ENCODE peak calls at places on chromosomes 6 and 20, in nine cellular contexts. One of them, this sample, is unnamed.

GRCh38 chr6:148240463-148240845 is 102.2 kb upstream of the SASH1 start:
- DNase-seq in GM23248: peak; percentile 95
- DNase-seq in ovary: no peak
- DNase-seq in ELR: peak; percentile 63
- DNase-seq in NCI-H226: no peak
- DNase-seq in mucosa of descending colon: no peak
- DNase-seq in HuH-7: no peak
- DNase-seq in T-helper 2 cell: no peak
- DNase-seq in activated CD8-positive, alpha-beta memory T cell treated with anti-CD3 and anti-CD28 coated beads for 4 hours: no peak
- DNase-seq in this sample: peak; percentile 85

GRCh38 chr20:10524643-10525042 is 89.5 kb downstream of the SLX4IP start:
- DNase-seq in NCI-H226: peak; percentile 18
- DNase-seq in ELR: peak; percentile 77
- DNase-seq in T-helper 2 cell: no peak
- DNase-seq in activated CD8-positive, alpha-beta memory T cell treated with anti-CD3 and anti-CD28 coated beads for 4 hours: no peak
- DNase-seq in ovary: no peak
- DNase-seq in mucosa of descending colon: no peak
- DNase-seq in HuH-7: no peak
- DNase-seq in GM23248: peak; percentile 34
- DNase-seq in this sample: no peak

GRCh38 chr6:112122758-112123157 is 35.4 kb downstream of the FAM229B start:
- DNase-seq in GM23248: no peak
- DNase-seq in T-helper 2 cell: no peak
- DNase-seq in HuH-7: no peak
- DNase-seq in activated CD8-positive, alpha-beta memory T cell treated with anti-CD3 and anti-CD28 coated beads for 4 hours: no peak
- DNase-seq in ELR: no peak
- DNase-seq in ovary: no peak
- DNase-seq in NCI-H226: no peak
- DNase-seq in mucosa of descending colon: no peak
- DNase-seq in this sample: no peak

GRCh38 chr6:140462495-140463311 is 1088.3 kb upstream of the CITED2 start:
- DNase-seq in NCI-H226: peak; percentile 39
- DNase-seq in activated CD8-positive, alpha-beta memory T cell treated with anti-CD3 and anti-CD28 coated beads for 4 hours: no peak
- DNase-seq in mucosa of descending colon: no peak
- DNase-seq in T-helper 2 cell: no peak
- DNase-seq in ovary: no peak
- DNase-seq in HuH-7: no peak
- DNase-seq in ELR: peak; percentile 63
- DNase-seq in GM23248: peak; percentile 78
- DNase-seq in this sample: no peak

GRCh38 chr6:431504-431903 is 40.0 kb downstream of the IRF4 start:
- DNase-seq in HuH-7: no peak
- DNase-seq in GM23248: no peak
- DNase-seq in ELR: no peak
- DNase-seq in ovary: no peak
- DNase-seq in activated CD8-positive, alpha-beta memory T cell treated with anti-CD3 and anti-CD28 coated beads for 4 hours: no peak
- DNase-seq in NCI-H226: no peak
- DNase-seq in mucosa of descending colon: no peak
- DNase-seq in T-helper 2 cell: no peak
- DNase-seq in this sample: no peak

GRCh38 chr6:30206799-30207618 is 6.2 kb downstream of the TRIM26 start:
- DNase-seq in HuH-7: peak; percentile 55
- DNase-seq in ELR: no peak
- DNase-seq in ovary: no peak
- DNase-seq in T-helper 2 cell: no peak
- DNase-seq in mucosa of descending colon: no peak
- DNase-seq in activated CD8-positive, alpha-beta memory T cell treated with anti-CD3 and anti-CD28 coated beads for 4 hours: no peak
- DNase-seq in NCI-H226: peak; percentile 54
- DNase-seq in GM23248: peak; percentile 58
- DNase-seq in this sample: no peak

GRCh38 chr6:13794184-13794583 is 20.2 kb downstream of the MCUR1 start:
- DNase-seq in ovary: no peak
- DNase-seq in T-helper 2 cell: no peak
- DNase-seq in HuH-7: no peak
- DNase-seq in GM23248: peak; percentile 94
- DNase-seq in ELR: peak; percentile 90
- DNase-seq in NCI-H226: no peak
- DNase-seq in mucosa of descending colon: no peak
- DNase-seq in activated CD8-positive, alpha-beta memory T cell treated with anti-CD3 and anti-CD28 coated beads for 4 hours: no peak
- DNase-seq in this sample: no peak

GRCh38 chr6:26474439-26474881 is 16.7 kb downstream of the BTN2A1 start:
- DNase-seq in ELR: peak; percentile 29
- DNase-seq in T-helper 2 cell: no peak
- DNase-seq in activated CD8-positive, alpha-beta memory T cell treated with anti-CD3 and anti-CD28 coated beads for 4 hours: no peak
- DNase-seq in ovary: no peak
- DNase-seq in HuH-7: no peak
- DNase-seq in NCI-H226: no peak
- DNase-seq in mucosa of descending colon: no peak
- DNase-seq in GM23248: no peak
- DNase-seq in this sample: no peak

GRCh38 chr6:137248702-137249101 is 29.5 kb upstream of the IFNGR1 start:
- DNase-seq in GM23248: no peak
- DNase-seq in T-helper 2 cell: no peak
- DNase-seq in NCI-H226: no peak
- DNase-seq in activated CD8-positive, alpha-beta memory T cell treated with anti-CD3 and anti-CD28 coated beads for 4 hours: no peak
- DNase-seq in HuH-7: no peak
- DNase-seq in ELR: no peak
- DNase-seq in ovary: no peak
- DNase-seq in mucosa of descending colon: no peak
- DNase-seq in this sample: no peak

GRCh38 chr6:144400321-144400720 is 115.2 kb downstream of the UTRN start:
- DNase-seq in HuH-7: no peak
- DNase-seq in mucosa of descending colon: no peak
- DNase-seq in T-helper 2 cell: no peak
- DNase-seq in NCI-H226: no peak
- DNase-seq in ELR: no peak
- DNase-seq in activated CD8-positive, alpha-beta memory T cell treated with anti-CD3 and anti-CD28 coated beads for 4 hours: no peak
- DNase-seq in ovary: no peak
- DNase-seq in GM23248: no peak
- DNase-seq in this sample: no peak

GRCh38 chr20:4136078-4136966 is 121.0 kb upstream of the RNF24 start:
- DNase-seq in activated CD8-positive, alpha-beta memory T cell treated with anti-CD3 and anti-CD28 coated beads for 4 hours: no peak
- DNase-seq in ovary: no peak
- DNase-seq in NCI-H226: peak; percentile 48
- DNase-seq in GM23248: peak; percentile 31
- DNase-seq in T-helper 2 cell: no peak
- DNase-seq in ELR: peak; percentile 62
- DNase-seq in HuH-7: no peak
- DNase-seq in mucosa of descending colon: no peak
- DNase-seq in this sample: no peak

GRCh38 chr6:159953091-159953581 is 15.7 kb upstream of the IGF2R start:
- DNase-seq in T-helper 2 cell: no peak
- DNase-seq in GM23248: peak; percentile 67
- DNase-seq in NCI-H226: no peak
- DNase-seq in activated CD8-positive, alpha-beta memory T cell treated with anti-CD3 and anti-CD28 coated beads for 4 hours: no peak
- DNase-seq in ELR: peak; percentile 46
- DNase-seq in HuH-7: no peak
- DNase-seq in mucosa of descending colon: peak; percentile 51
- DNase-seq in ovary: no peak
- DNase-seq in this sample: peak; percentile 57

GRCh38 chr6:136216503-136216902 is 33.6 kb downstream of the MTFR2 start:
- DNase-seq in ovary: no peak
- DNase-seq in T-helper 2 cell: no peak
- DNase-seq in mucosa of descending colon: no peak
- DNase-seq in GM23248: no peak
- DNase-seq in ELR: no peak
- DNase-seq in activated CD8-positive, alpha-beta memory T cell treated with anti-CD3 and anti-CD28 coated beads for 4 hours: no peak
- DNase-seq in HuH-7: no peak
- DNase-seq in NCI-H226: no peak
- DNase-seq in this sample: no peak

GRCh38 chr6:144710207-144710606 is 425.1 kb downstream of the UTRN start:
- DNase-seq in activated CD8-positive, alpha-beta memory T cell treated with anti-CD3 and anti-CD28 coated beads for 4 hours: no peak
- DNase-seq in HuH-7: no peak
- DNase-seq in NCI-H226: peak; percentile 83
- DNase-seq in ELR: peak; percentile 97
- DNase-seq in ovary: no peak
- DNase-seq in mucosa of descending colon: no peak
- DNase-seq in T-helper 2 cell: no peak
- DNase-seq in GM23248: peak; percentile 96
- DNase-seq in this sample: no peak

GRCh38 chr6:139955366-139956155 is 581.1 kb upstream of the CITED2 start:
- DNase-seq in mucosa of descending colon: no peak
- DNase-seq in HuH-7: peak; percentile 58
- DNase-seq in ELR: no peak
- DNase-seq in GM23248: no peak
- DNase-seq in activated CD8-positive, alpha-beta memory T cell treated with anti-CD3 and anti-CD28 coated beads for 4 hours: no peak
- DNase-seq in T-helper 2 cell: no peak
- DNase-seq in NCI-H226: no peak
- DNase-seq in ovary: no peak
- DNase-seq in this sample: no peak

GRCh38 chr6:62492192-62492822 is 206.3 kb upstream of the KHDRBS2 start:
- DNase-seq in activated CD8-positive, alpha-beta memory T cell treated with anti-CD3 and anti-CD28 coated beads for 4 hours: no peak
- DNase-seq in NCI-H226: no peak
- DNase-seq in ELR: no peak
- DNase-seq in T-helper 2 cell: no peak
- DNase-seq in GM23248: no peak
- DNase-seq in mucosa of descending colon: peak; percentile 36
- DNase-seq in ovary: no peak
- DNase-seq in HuH-7: no peak
- DNase-seq in this sample: no peak

GRCh38 chr6:162680367-162680766 is 47.2 kb downstream of the PRKN start:
- DNase-seq in T-helper 2 cell: no peak
- DNase-seq in GM23248: no peak
- DNase-seq in ovary: no peak
- DNase-seq in activated CD8-positive, alpha-beta memory T cell treated with anti-CD3 and anti-CD28 coated beads for 4 hours: no peak
- DNase-seq in HuH-7: no peak
- DNase-seq in ELR: no peak
- DNase-seq in NCI-H226: no peak
- DNase-seq in mucosa of descending colon: no peak
- DNase-seq in this sample: no peak

GRCh38 chr6:127301199-127301700 is 34.6 kb downstream of the RNF146 start:
- DNase-seq in HuH-7: no peak
- DNase-seq in activated CD8-positive, alpha-beta memory T cell treated with anti-CD3 and anti-CD28 coated beads for 4 hours: no peak
- DNase-seq in NCI-H226: no peak
- DNase-seq in T-helper 2 cell: no peak
- DNase-seq in ELR: peak; percentile 13
- DNase-seq in ovary: no peak
- DNase-seq in mucosa of descending colon: no peak
- DNase-seq in GM23248: peak; percentile 28
- DNase-seq in this sample: no peak

GRCh38 chr6:170344631-170345576 is 38.3 kb downstream of the FAM120B start:
- DNase-seq in activated CD8-positive, alpha-beta memory T cell treated with anti-CD3 and anti-CD28 coated beads for 4 hours: no peak
- DNase-seq in T-helper 2 cell: no peak
- DNase-seq in HuH-7: no peak
- DNase-seq in GM23248: peak; percentile 52
- DNase-seq in ELR: peak; percentile 84
- DNase-seq in NCI-H226: peak; percentile 78
- DNase-seq in mucosa of descending colon: no peak
- DNase-seq in ovary: no peak
- DNase-seq in this sample: no peak

GRCh38 chr6:16130932-16131387 is 2.1 kb downstream of the MYLIP start:
- DNase-seq in GM23248: peak; percentile 77
- DNase-seq in ELR: peak; percentile 73
- DNase-seq in T-helper 2 cell: no peak
- DNase-seq in mucosa of descending colon: no peak
- DNase-seq in activated CD8-positive, alpha-beta memory T cell treated with anti-CD3 and anti-CD28 coated beads for 4 hours: peak; percentile 25
- DNase-seq in NCI-H226: peak; percentile 84
- DNase-seq in HuH-7: peak; percentile 38
- DNase-seq in ovary: no peak
- DNase-seq in this sample: no peak

GRCh38 chr20:50450961-50451752 is 59.0 kb upstream of the PTPN1 start:
- DNase-seq in activated CD8-positive, alpha-beta memory T cell treated with anti-CD3 and anti-CD28 coated beads for 4 hours: no peak
- DNase-seq in HuH-7: peak; percentile 55
- DNase-seq in mucosa of descending colon: no peak
- DNase-seq in T-helper 2 cell: no peak
- DNase-seq in NCI-H226: peak; percentile 67
- DNase-seq in ovary: no peak
- DNase-seq in GM23248: peak; percentile 73
- DNase-seq in ELR: peak; percentile 67
- DNase-seq in this sample: peak; percentile 52

GRCh38 chr6:26170181-26170580 is 83.0 kb downstream of the HFE start:
- DNase-seq in NCI-H226: no peak
- DNase-seq in GM23248: peak; percentile 17
- DNase-seq in mucosa of descending colon: no peak
- DNase-seq in activated CD8-positive, alpha-beta memory T cell treated with anti-CD3 and anti-CD28 coated beads for 4 hours: no peak
- DNase-seq in T-helper 2 cell: no peak
- DNase-seq in ELR: no peak
- DNase-seq in HuH-7: no peak
- DNase-seq in ovary: no peak
- DNase-seq in this sample: no peak

GRCh38 chr20:57874141-57874540 is 164.3 kb upstream of the PMEPA1 start:
- DNase-seq in T-helper 2 cell: no peak
- DNase-seq in activated CD8-positive, alpha-beta memory T cell treated with anti-CD3 and anti-CD28 coated beads for 4 hours: no peak
- DNase-seq in mucosa of descending colon: no peak
- DNase-seq in ovary: no peak
- DNase-seq in NCI-H226: no peak
- DNase-seq in ELR: no peak
- DNase-seq in HuH-7: no peak
- DNase-seq in GM23248: no peak
- DNase-seq in this sample: no peak

GRCh38 chr6:9116026-9116425 is 680.7 kb upstream of the SLC35B3 start:
- DNase-seq in GM23248: peak; percentile 78
- DNase-seq in T-helper 2 cell: no peak
- DNase-seq in NCI-H226: no peak
- DNase-seq in ELR: peak; percentile 83
- DNase-seq in ovary: no peak
- DNase-seq in activated CD8-positive, alpha-beta memory T cell treated with anti-CD3 and anti-CD28 coated beads for 4 hours: no peak
- DNase-seq in HuH-7: no peak
- DNase-seq in mucosa of descending colon: no peak
- DNase-seq in this sample: no peak

GRCh38 chr20:62774762-62775161 is 21.5 kb upstream of the MRGBP start:
- DNase-seq in GM23248: no peak
- DNase-seq in activated CD8-positive, alpha-beta memory T cell treated with anti-CD3 and anti-CD28 coated beads for 4 hours: no peak
- DNase-seq in ovary: no peak
- DNase-seq in NCI-H226: no peak
- DNase-seq in mucosa of descending colon: no peak
- DNase-seq in T-helper 2 cell: no peak
- DNase-seq in HuH-7: no peak
- DNase-seq in ELR: no peak
- DNase-seq in this sample: no peak

GRCh38 chr20:25017257-25017803 is 24.8 kb upstream of the APMAP start:
- DNase-seq in ovary: no peak
- DNase-seq in mucosa of descending colon: peak; percentile 81
- DNase-seq in NCI-H226: no peak
- DNase-seq in activated CD8-positive, alpha-beta memory T cell treated with anti-CD3 and anti-CD28 coated beads for 4 hours: no peak
- DNase-seq in T-helper 2 cell: no peak
- DNase-seq in HuH-7: peak; percentile 46
- DNase-seq in ELR: no peak
- DNase-seq in GM23248: no peak
- DNase-seq in this sample: no peak

GRCh38 chr20:36532822-36533221 is 8.5 kb upstream of the MYL9 start:
- DNase-seq in GM23248: no peak
- DNase-seq in T-helper 2 cell: no peak
- DNase-seq in ELR: no peak
- DNase-seq in mucosa of descending colon: no peak
- DNase-seq in ovary: no peak
- DNase-seq in activated CD8-positive, alpha-beta memory T cell treated with anti-CD3 and anti-CD28 coated beads for 4 hours: no peak
- DNase-seq in HuH-7: no peak
- DNase-seq in NCI-H226: no peak
- DNase-seq in this sample: no peak

GRCh38 chr6:43990275-43990626 is 137.0 kb downstream of the MRPL14 start:
- DNase-seq in HuH-7: no peak
- DNase-seq in NCI-H226: no peak
- DNase-seq in ELR: no peak
- DNase-seq in T-helper 2 cell: no peak
- DNase-seq in GM23248: peak; percentile 75
- DNase-seq in activated CD8-positive, alpha-beta memory T cell treated with anti-CD3 and anti-CD28 coated beads for 4 hours: no peak
- DNase-seq in mucosa of descending colon: no peak
- DNase-seq in ovary: no peak
- DNase-seq in this sample: peak; percentile 76

GRCh38 chr6:108623995-108624394 is 63.3 kb downstream of the FOXO3 start:
- DNase-seq in ovary: no peak
- DNase-seq in HuH-7: no peak
- DNase-seq in ELR: no peak
- DNase-seq in NCI-H226: no peak
- DNase-seq in T-helper 2 cell: no peak
- DNase-seq in activated CD8-positive, alpha-beta memory T cell treated with anti-CD3 and anti-CD28 coated beads for 4 hours: no peak
- DNase-seq in GM23248: no peak
- DNase-seq in mucosa of descending colon: no peak
- DNase-seq in this sample: no peak

GRCh38 chr6:125612400-125612846 is 137.0 kb upstream of the HEY2 start:
- DNase-seq in T-helper 2 cell: no peak
- DNase-seq in ovary: no peak
- DNase-seq in NCI-H226: no peak
- DNase-seq in activated CD8-positive, alpha-beta memory T cell treated with anti-CD3 and anti-CD28 coated beads for 4 hours: no peak
- DNase-seq in GM23248: no peak
- DNase-seq in HuH-7: no peak
- DNase-seq in ELR: no peak
- DNase-seq in mucosa of descending colon: no peak
- DNase-seq in this sample: no peak

GRCh38 chr6:22071655-22072054 is 225.2 kb downstream of the PRL start:
- DNase-seq in ovary: peak; percentile 57
- DNase-seq in mucosa of descending colon: no peak
- DNase-seq in NCI-H226: no peak
- DNase-seq in activated CD8-positive, alpha-beta memory T cell treated with anti-CD3 and anti-CD28 coated beads for 4 hours: no peak
- DNase-seq in GM23248: peak; percentile 37
- DNase-seq in ELR: peak; percentile 4
- DNase-seq in T-helper 2 cell: no peak
- DNase-seq in HuH-7: no peak
- DNase-seq in this sample: peak; percentile 67

This sample was measured in right cardiac atrium.